ENCODE peak calls at places on chromosomes 12 and 14, in nine cellular contexts. F is IMR-90; X is CD4-positive, alpha-beta T cell; Q is fibroblast of lung; M is AG04450; O is transverse colon; S is stomach; K is spleen; R is tibial artery. L is an unnamed sample. For H3K9me3, the result is how much of the 10 kb centered on the place peaks cover.

GRCh38 chr14:23209651-23210423 is 26.4 kb upstream of the SLC7A8 start:
- DNase-seq in Q (peak), S (no peak), O (no peak), F (peak), R (no peak), M (no peak), K (no peak), X (no peak), L (no peak)

GRCh38 chr14:72856530-72857264 is 37.2 kb downstream of the DPF3 start:
- DNase-seq in S (no peak), F (no peak), X (no peak), R (no peak), Q (no peak), M (no peak), O (no peak), K (no peak), L (no peak)

GRCh38 chr12:69274861-69275260 is 35.5 kb downstream of the CPSF6 start:
- DNase-seq in S (no peak), F (peak), R (no peak), X (no peak), K (no peak), M (no peak), Q (peak), O (no peak), L (no peak)

GRCh38 chr12:8562310-8562709 is 21.6 kb upstream of the CLEC4E start:
- DNase-seq in K (no peak), M (no peak), R (no peak), Q (no peak), F (no peak), X (no peak), O (no peak), S (no peak), L (no peak)

GRCh38 chr14:99522934-99523660 is 41.9 kb downstream of the CCNK start:
- DNase-seq in S (no peak), R (no peak), O (peak), M (no peak), F (peak), K (peak), Q (peak), X (no peak), L (no peak)

GRCh38 chr14:89013098-89013504 is 188.7 kb downstream of the TTC8 start:
- DNase-seq in Q (no peak), R (no peak), X (no peak), O (peak), F (peak), M (no peak), K (no peak), S (peak), L (peak)

GRCh38 chr14:100155049-100155621 is 4.3 kb downstream of the DEGS2 start:
- DNase-seq in M (no peak), R (no peak), Q (no peak), S (no peak), K (no peak), O (peak), X (no peak), F (no peak), L (peak)

GRCh38 chr12:74412607-74413230 is 124.9 kb upstream of the ATXN7L3B start:
- DNase-seq in Q (peak), S (no peak), X (no peak), O (no peak), F (peak), R (no peak), M (no peak), K (no peak), L (no peak)

GRCh38 chr14:100790785-100791667 is 34.9 kb upstream of the MEG3 start:
- DNase-seq in X (no peak), R (no peak), M (no peak), Q (peak), S (no peak), F (peak), O (no peak), K (no peak), L (no peak)

GRCh38 chr12:115920395-115921183 is 356.9 kb downstream of the MED13L start:
- DNase-seq in M (no peak), R (no peak), S (no peak), O (no peak), F (peak), Q (peak), K (no peak), X (no peak), L (no peak)

GRCh38 chr12:105100207-105100985 is 7.1 kb upstream of the WASHC4 start:
- DNase-seq in S (no peak), M (no peak), K (no peak), Q (peak), X (no peak), O (no peak), F (peak), R (no peak), L (no peak)

GRCh38 chr14:70789361-70789760 is 20.0 kb downstream of the MAP3K9 start:
- DNase-seq in K (no peak), O (no peak), F (peak), X (no peak), Q (peak), M (no peak), S (no peak), R (peak), L (no peak)

GRCh38 chr12:105935106-105935505 is 203.6 kb downstream of the NUAK1 start:
- DNase-seq in Q (peak), K (no peak), R (no peak), O (no peak), M (no peak), S (no peak), X (no peak), F (peak), L (no peak)

GRCh38 chr14:89504602-89505320 is 87.7 kb upstream of the FOXN3 start:
- DNase-seq in S (no peak), M (no peak), Q (peak), R (no peak), K (peak), O (no peak), F (peak), X (no peak), L (no peak)

GRCh38 chr14:55221186-55221585 is 29.8 kb upstream of the DLGAP5 start:
- DNase-seq in S (no peak), F (peak), R (no peak), X (no peak), O (no peak), Q (peak), M (no peak), K (no peak), L (no peak)

GRCh38 chr12:91441996-91442395 is 259.4 kb upstream of the DCN start:
- DNase-seq in O (no peak), R (no peak), F (no peak), Q (no peak), X (no peak), M (no peak), S (no peak), K (no peak), L (no peak)

GRCh38 chr14:34875031-34875922 is at the start of gene BAZ1A:
- DNase-seq in M (peak), F (peak), S (peak), R (peak), O (peak), K (peak), Q (peak), X (peak), L (peak)

GRCh38 chr12:5973461-5974115 is 28.5 kb upstream of the ANO2 start:
- DNase-seq in K (no peak), R (no peak), X (no peak), O (no peak), Q (no peak), M (no peak), S (no peak), F (no peak), L (peak)

GRCh38 chr12:31973818-31974217 is 14.6 kb downstream of the RESF1 start:
- DNase-seq in S (no peak), R (no peak), O (no peak), Q (no peak), F (no peak), M (no peak), X (no peak), K (no peak), L (no peak)

GRCh38 chr12:96195845-96196451 is 1.8 kb downstream of the ELK3 start:
- DNase-seq in K (peak), F (peak), S (no peak), X (no peak), O (peak), R (no peak), M (no peak), Q (peak), L (peak)

GRCh38 chr12:94405378-94406116 is 54.1 kb downstream of the CEP83 start:
- DNase-seq in R (no peak), K (no peak), X (no peak), S (no peak), O (no peak), M (no peak), F (no peak), Q (no peak), L (no peak)

GRCh38 chr14:24135834-24136683 is at the start of gene PSME1:
- DNase-seq in X (peak), M (peak), R (peak), S (peak), O (peak), K (peak), Q (peak), F (peak), L (peak)

GRCh38 chr12:66803972-66804371 is 125.1 kb upstream of the GRIP1 start:
- DNase-seq in R (no peak), O (no peak), X (no peak), S (no peak), K (no peak), F (no peak), Q (peak), M (no peak), L (no peak)

DNA sequence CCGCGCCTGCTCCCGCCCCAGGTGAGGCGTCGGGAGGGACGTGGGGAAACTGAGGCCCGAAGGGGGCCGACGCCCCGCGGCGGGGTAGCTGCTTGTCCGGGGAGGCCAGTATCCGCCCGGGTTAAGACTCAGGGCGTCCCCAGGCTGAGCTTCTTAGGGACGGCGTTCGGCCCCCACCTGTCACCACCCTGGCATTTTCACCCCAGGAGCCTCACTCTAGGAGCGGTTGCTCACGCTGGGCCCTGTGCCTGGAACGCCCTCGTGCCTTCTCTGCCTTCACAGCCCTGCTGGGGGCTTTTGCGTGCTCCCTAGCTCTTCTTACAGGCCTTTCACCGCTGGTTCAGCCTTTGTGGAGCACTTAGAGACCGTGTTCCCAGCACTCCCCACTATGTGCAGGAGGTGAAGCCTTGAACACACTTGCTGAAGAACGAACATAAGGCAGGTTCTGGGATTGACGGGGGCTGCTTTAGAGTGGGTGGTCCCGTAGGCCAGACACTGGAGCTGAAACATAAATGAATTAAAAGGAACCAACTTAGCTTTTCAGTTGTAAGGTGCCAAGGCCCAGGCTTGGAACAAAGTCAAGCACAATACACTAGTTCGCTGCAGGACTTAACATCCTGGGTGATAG is 601 bp downstream of the ZNF839 start:
- DNase-seq in K (peak), O (peak), S (peak), M (no peak), F (peak), Q (peak), X (no peak), R (peak), L (peak)
- TF ChIP-seq CTCF in K (no peak), O (no peak), S (no peak), M (no peak), F (no peak), Q (no peak), X (no peak), R (no peak), L (no peak)

GRCh38 chr14:82641050-82641540 is 1107.4 kb upstream of the SEL1L start:
- DNase-seq in K (no peak), F (no peak), S (no peak), O (no peak), M (no peak), X (no peak), R (no peak), Q (no peak), L (no peak)

GRCh38 chr14:82636426-82636825 is 1102.8 kb upstream of the SEL1L start:
- DNase-seq in O (no peak), S (no peak), M (no peak), Q (no peak), R (no peak), K (no peak), X (no peak), F (no peak), L (no peak)

GRCh38 chr14:82647088-82647697 is 1113.5 kb upstream of the SEL1L start:
- DNase-seq in X (no peak), M (no peak), F (no peak), O (no peak), Q (no peak), R (no peak), S (no peak), K (no peak), L (no peak)

DNA sequence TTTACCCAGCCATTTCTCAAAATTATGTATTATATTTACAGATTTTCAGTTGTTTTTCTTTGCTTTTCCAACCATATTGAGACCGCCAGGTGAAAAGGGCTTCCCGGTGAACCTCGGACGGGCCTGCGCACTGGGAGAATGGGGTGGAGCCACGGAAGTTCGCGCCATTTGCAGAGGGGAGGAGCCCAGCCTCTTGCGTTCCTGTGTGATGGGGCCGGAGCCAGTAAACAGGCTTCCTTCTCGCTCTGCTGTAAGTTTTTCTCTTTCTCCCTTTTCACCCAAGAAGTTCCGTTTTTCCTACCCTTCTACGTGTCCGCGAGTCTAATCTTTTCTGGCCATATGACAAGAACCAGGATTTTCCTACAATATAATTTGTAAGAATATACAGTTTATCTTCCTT is 1108.8 kb upstream of the SEL1L start:
- DNase-seq in K (peak), F (no peak), R (no peak), Q (no peak), O (no peak), M (no peak), X (no peak), S (no peak), L (peak)
- H3K9me3 ChIP-seq in K (under half), F (under half), R (under half), Q (under half), O (under half), M (under half), X (under half), S (under half), L (under half)

GRCh38 chr12:65121049-65121955 is at the start of gene WIF1:
- DNase-seq in X (peak), Q (peak), M (no peak), S (peak), F (no peak), R (no peak), K (peak), O (peak), L (no peak)
- TF ChIP-seq CTCF in X (no peak), Q (no peak), M (peak), S (no peak), F (peak), R (no peak), K (no peak), O (no peak), L (peak)

GRCh38 chr14:38129705-38130104 is 78.0 kb upstream of the SSTR1 start:
- DNase-seq in X (no peak), S (no peak), R (no peak), Q (no peak), K (no peak), M (no peak), F (no peak), O (no peak), L (no peak)
- H3K9me3 ChIP-seq in X (under half), S (under half), R (under half), Q (under half), K (under half), M (under half), F (under half), O (under half), L (under half)

DNA sequence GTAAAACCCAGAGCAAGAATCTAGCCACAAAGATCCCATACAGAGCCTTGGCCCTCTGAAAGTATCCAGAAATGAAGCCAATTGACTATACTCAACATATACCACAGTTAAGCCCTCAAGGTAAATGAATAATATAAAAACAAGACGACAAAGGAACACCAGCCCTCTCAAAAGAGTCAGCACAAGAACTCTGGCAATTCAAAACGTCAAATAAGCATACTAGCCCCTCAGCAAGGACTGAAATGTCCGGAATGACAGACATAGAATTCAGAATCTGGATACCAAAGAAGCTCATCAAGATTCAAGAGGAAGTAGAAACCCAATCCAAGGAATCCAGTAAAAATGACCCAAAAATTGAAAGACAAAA is 49.9 kb downstream of the GTF2A1 start:
- DNase-seq in Q (no peak), F (no peak), O (no peak), M (no peak), S (no peak), X (no peak), R (no peak), K (no peak), L (no peak)
- TF ChIP-seq CTCF in Q (no peak), F (no peak), O (no peak), M (no peak), S (no peak), X (peak), R (no peak), K (peak), L (no peak)

DNA sequence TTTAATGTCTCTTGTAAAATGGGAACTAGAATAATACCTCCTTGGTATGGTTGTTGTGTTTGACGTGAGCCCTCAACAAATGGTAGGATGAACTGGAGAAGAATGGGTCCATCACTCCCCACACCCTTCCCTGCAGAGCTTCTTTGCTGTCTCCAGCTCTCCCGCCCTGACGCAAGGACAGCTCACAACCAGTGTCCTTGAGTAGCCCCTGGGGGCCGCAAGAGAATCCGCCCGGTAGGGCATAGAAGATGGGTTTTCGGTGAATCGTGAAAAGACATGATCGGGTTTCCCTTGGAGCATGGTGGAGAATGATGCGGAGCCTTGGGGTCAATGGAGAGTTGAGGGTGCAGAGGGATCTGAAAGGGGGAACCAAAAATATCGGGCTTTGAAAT is 6.1 kb upstream of the PAX9 start:
- DNase-seq in K (no peak), M (no peak), S (no peak), X (no peak), Q (no peak), F (no peak), O (no peak), R (no peak), L (no peak)
- H3K9me3 ChIP-seq in K (under half), M (under half), S (under half), X (under half), Q (under half), F (under half), O (under half), R (under half), L (under half)

GRCh38 chr12:3647504-3647903 is 105.4 kb downstream of the CRACR2A start:
- DNase-seq in F (no peak), S (no peak), X (no peak), K (no peak), R (no peak), Q (no peak), M (no peak), O (no peak), L (no peak)
- TF ChIP-seq CTCF in F (no peak), S (no peak), X (no peak), K (no peak), R (no peak), Q (no peak), M (no peak), O (no peak), L (no peak)

GRCh38 chr14:106776395-106776983 is 1250.1 kb downstream of the TMEM121 start:
- DNase-seq in M (no peak), Q (no peak), O (no peak), S (no peak), F (no peak), X (no peak), R (no peak), K (no peak), L (no peak)
- H3K9me3 ChIP-seq in M (under half), Q (under half), O (under half), S (under half), F (under half), X (under half), R (under half), K (under half), L (under half)

GRCh38 chr12:26091837-26092236 is 33.0 kb downstream of the BHLHE41 start:
- DNase-seq in S (no peak), M (no peak), X (no peak), O (no peak), F (no peak), R (no peak), K (no peak), Q (no peak), L (no peak)
- TF ChIP-seq CTCF in S (no peak), M (peak), X (no peak), O (no peak), F (peak), R (no peak), K (no peak), Q (peak), L (no peak)